ENCODE peak calls at places on chromosomes 6 and 20, in five cellular contexts. V is HCT116, D is HepG2, Z is H1, K is K562. P is an unnamed sample.

GRCh38 chr6:14361956-14362587 is 244.5 kb downstream of the CD83 start:
- DNase-seq in V (no peak), D (no peak), Z (no peak), K (no peak), P (no peak)

GRCh38 chr20:21235346-21235712 is 67.8 kb upstream of the XRN2 start:
- DNase-seq in V (no peak), D (no peak), Z (no peak), K (no peak), P (no peak)

GRCh38 chr6:6277418-6277817 is 43.0 kb downstream of the F13A1 start:
- DNase-seq in V (no peak), D (no peak), Z (no peak), K (no peak), P (no peak)

GRCh38 chr6:128336436-128337095 is 183.8 kb downstream of the PTPRK start:
- DNase-seq in V (no peak), D (no peak), Z (no peak), K (no peak), P (no peak)

GRCh38 chr20:60718743-60719142 is 533.3 kb upstream of the CDH4 start:
- DNase-seq in V (no peak), D (no peak), Z (peak), K (peak), P (no peak)

GRCh38 chr6:128370072-128370471 is 150.3 kb downstream of the PTPRK start:
- DNase-seq in V (no peak), D (peak), Z (no peak), K (no peak), P (no peak)

GRCh38 chr6:36581716-36582115 is 12.4 kb upstream of the SRSF3 start:
- DNase-seq in V (no peak), D (no peak), Z (no peak), K (no peak), P (no peak)

GRCh38 chr6:105804436-105804835 is 281.7 kb upstream of the PRDM1 start:
- DNase-seq in V (no peak), D (no peak), Z (no peak), K (no peak), P (no peak)

GRCh38 chr6:40733290-40733689 is 146.1 kb upstream of the LRFN2 start:
- DNase-seq in V (no peak), D (no peak), Z (no peak), K (no peak), P (no peak)

GRCh38 chr6:122712093-122712863 is 67.2 kb upstream of the FABP7 start:
- DNase-seq in V (no peak), D (no peak), Z (no peak), K (peak), P (no peak)

DNA sequence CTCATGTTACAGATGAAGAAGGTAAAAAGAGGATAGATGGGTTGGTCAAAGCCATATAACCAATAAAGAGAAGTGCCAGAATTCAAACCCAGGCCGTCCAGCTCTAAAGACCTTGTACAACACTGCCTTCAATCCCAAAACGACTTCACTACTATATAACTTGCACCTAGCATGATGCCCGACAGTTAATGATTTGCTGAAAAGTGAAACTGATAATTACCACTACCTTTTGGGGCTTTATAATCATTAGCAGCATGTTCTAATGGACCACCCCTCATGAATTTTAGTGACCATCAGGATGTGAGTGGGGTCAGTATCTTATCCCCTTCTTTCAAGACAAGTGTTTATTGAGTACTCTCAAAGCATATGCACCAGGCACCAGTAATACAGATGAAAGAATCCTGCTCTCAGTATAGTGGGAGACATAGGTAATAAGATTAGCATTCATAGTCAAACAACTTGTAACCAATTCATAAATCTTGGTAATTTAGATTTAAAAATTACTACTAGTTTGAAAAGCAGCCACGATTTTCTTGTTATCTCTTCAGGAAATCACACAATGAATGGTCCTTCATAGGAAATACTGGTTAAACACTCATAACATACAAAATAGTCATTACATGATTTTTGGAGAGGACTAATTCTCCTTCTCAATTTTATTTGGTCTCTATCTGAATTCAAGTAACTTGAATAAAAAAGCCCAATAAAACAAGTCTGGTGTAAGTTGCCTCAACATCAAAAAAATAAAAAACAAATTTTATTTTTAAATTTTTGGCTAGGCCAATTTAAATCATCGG is 98.0 kb downstream of the EPB41L2 start:
- DNase-seq in V (no peak), D (no peak), Z (no peak), K (no peak), P (no peak)
- TF ChIP-seq JUND in V (no peak), D (no peak), Z (no peak), K (no peak), P (no peak)

DNA sequence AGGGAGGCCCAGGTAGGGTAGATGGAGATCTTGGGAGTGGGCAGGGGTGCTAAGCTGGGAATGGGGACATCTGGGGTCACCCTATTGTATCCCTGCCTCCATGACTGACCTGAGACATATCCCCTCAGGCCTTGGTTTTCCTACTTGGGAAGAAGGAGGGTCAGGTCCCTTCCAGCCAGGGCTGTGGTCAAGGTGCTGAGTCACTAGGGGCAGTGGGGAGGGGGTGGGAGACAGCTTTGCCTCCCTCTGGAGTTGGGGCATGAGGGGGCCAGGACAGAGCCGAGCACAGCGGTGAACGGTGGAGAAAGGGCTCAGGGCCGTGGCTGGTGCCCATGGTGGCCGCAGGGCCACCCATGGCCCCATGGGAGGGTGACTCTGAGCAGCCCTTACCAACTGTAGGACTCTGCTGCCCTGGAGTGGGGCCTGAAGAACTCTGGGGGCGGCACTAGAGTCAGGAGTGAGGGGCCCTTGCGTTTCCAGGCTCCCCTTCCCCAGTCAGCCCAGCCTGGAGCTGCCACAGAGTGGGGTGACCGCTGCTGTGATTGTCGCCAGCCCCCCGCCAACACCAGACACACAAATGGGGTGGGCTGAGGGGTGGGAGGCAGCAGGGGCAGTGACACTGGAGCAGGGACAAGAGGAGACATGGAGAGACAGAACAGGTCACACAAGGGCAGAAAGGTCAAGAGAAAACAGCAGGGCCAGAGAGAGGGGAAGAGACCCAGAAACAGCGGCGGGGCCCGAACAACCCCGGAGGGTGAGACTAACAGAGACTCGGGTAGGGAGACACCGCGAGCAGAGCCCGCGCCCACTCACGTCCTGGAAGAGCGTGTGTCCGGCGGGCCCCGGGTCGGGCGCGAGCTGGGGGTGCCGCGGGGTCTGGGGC is 576 bp downstream of the NECAB3 start:
- DNase-seq in V (no peak), D (no peak), Z (no peak), K (peak), P (no peak)
- TF ChIP-seq JUND in V (no peak), D (peak), Z (no peak), K (no peak), P (no peak)

DNA sequence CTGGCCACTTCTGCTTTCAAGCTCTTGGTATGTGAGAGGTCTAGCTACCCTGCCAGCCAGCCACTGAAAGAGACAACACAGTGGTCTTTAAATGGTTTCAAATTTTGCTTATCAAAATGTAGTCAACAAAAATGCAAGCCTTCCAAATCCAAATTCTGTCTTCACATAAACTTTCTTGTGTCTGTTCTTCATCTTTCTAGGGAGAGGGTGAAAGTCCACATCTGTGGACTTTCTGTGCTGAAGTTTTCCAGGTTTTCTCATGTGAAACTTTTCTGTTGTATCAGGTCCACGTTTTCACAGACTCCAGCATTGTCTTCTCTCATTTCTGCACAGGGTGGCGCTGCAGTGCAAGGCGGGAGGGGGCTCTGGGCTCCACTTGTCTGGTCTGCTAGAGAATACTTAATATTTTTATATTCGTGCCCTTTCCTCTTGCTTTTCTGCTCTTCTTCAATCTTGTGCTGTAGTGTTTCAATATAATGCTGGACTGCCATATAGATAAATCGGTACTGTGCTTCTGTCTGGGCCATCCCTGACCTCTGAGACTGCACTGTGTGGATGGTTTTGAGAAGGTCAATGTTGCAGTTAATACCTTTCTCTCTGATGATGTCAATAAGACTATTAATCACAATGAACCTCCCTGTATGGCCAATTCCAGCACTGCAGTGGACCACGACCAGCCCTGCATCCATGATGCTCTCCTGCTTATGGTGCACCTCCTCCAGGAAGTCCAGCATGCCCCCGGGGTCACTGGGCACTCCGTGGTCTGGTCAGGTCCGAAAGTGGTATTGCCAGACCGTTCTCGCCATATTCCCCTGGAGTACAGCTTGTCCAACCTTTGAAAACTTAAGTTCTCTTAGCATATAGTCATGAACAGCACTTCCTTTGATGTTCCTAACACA is 161.6 kb upstream of the TNFAIP3 start:
- DNase-seq in V (peak), D (peak), Z (peak), K (peak), P (peak)
- TF ChIP-seq JUND in V (no peak), D (no peak), Z (no peak), K (no peak), P (no peak)

GRCh38 chr6:113857565-113858066 is 471 bp downstream of the MARCKS start:
- DNase-seq in V (no peak), D (no peak), Z (peak), K (peak), P (no peak)
- TF ChIP-seq JUND in V (no peak), D (no peak), Z (no peak), K (no peak), P (no peak)

DNA sequence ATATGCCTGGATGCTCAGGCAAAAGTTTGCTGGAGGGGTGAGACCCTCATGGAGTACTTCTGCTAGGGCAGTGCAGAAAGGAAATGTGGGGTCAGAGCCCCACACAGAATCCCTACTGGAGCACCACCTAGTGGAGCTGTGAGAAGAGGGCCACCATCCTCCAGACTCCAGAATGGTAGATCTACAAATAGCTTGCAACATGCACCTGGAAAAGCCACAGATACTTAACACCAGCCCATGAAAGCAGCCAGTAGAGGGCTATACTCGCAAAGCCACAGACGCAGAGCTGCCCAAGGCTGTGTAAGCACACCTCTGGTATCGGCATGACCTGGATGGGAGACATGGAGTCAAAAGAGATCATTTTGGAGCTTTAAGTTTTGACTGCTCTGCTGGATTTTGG is 60.7 kb upstream of the GJE1 start:
- DNase-seq in V (peak), D (peak), Z (no peak), K (no peak), P (peak)
- TF ChIP-seq JUND in V (no peak), D (no peak), Z (no peak), K (no peak), P (no peak)